ENCODE peak calls at places on chromosomes 12 and 14, in five cellular contexts. B is fibroblast of pulmonary artery, O is GM10248, H is stomach, Z is left lung. Y is an unnamed sample.

GRCh38 chr12:42691991-42692557 is 102.5 kb upstream of the PRICKLE1 start:
- DNase-seq in O (no peak), H (no peak), Z (no peak), B (no peak), Y (no peak)

GRCh38 chr14:62956413-62956812 is 88.8 kb downstream of the KCNH5 start:
- DNase-seq in O (no peak), H (no peak), B (no peak), Z (no peak), Y (no peak)

GRCh38 chr12:1575799-1576401 is 18.5 kb downstream of the FBXL14 start:
- DNase-seq in H (no peak), Z (no peak), B (peak), O (no peak), Y (no peak)

GRCh38 chr12:64171715-64172114 is 50.4 kb downstream of the KICS2 start:
- DNase-seq in O (no peak), B (peak), H (no peak), Z (no peak), Y (no peak)

GRCh38 chr12:51009038-51009437 is 17.1 kb downstream of the SLC11A2 start:
- DNase-seq in O (peak), B (peak), Z (peak), H (peak), Y (no peak)

GRCh38 chr12:12408265-12408690 is 51.4 kb downstream of the BORCS5 start:
- DNase-seq in H (no peak), O (no peak), Z (no peak), B (no peak), Y (no peak)

GRCh38 chr12:31736472-31736871 is 7.7 kb upstream of the AMN1 start:
- DNase-seq in Z (no peak), H (no peak), O (no peak), B (peak), Y (no peak)

GRCh38 chr14:34722723-34723545 is 8.5 kb upstream of the CFL2 start:
- DNase-seq in B (peak), Z (no peak), H (peak), O (peak), Y (no peak)

GRCh38 chr14:59481407-59482119 is 2.6 kb downstream of the L3HYPDH start:
- DNase-seq in O (no peak), H (no peak), B (peak), Z (no peak), Y (no peak)

GRCh38 chr14:99774526-99775307 is 18.5 kb upstream of the EML1 start:
- DNase-seq in H (peak), O (no peak), B (peak), Z (no peak), Y (no peak)

GRCh38 chr12:64335886-64336466 is 54.6 kb downstream of the C12orf56 start:
- DNase-seq in Z (no peak), H (no peak), O (no peak), B (no peak), Y (no peak)

GRCh38 chr14:21528381-21529348 is 2.5 kb upstream of the SALL2 start:
- DNase-seq in H (no peak), Z (no peak), B (peak), O (no peak), Y (no peak)

GRCh38 chr12:132638541-132639408 is 20.2 kb downstream of the P2RX2 start:
- DNase-seq in H (no peak), Z (no peak), B (peak), O (peak), Y (no peak)

GRCh38 chr12:18262514-18262913 is 1.2 kb downstream of the PIK3C2G start:
- DNase-seq in O (no peak), H (no peak), Z (no peak), B (no peak), Y (no peak)

GRCh38 chr14:90109858-90110257 is 48.1 kb downstream of the KCNK13 start:
- DNase-seq in B (no peak), Z (no peak), O (no peak), H (no peak), Y (no peak)

GRCh38 chr12:120795441-120796178 is 70.0 kb downstream of the ACADS start:
- DNase-seq in Z (no peak), O (no peak), H (no peak), B (no peak), Y (no peak)

GRCh38 chr12:51683763-51684357 is 92.8 kb downstream of the SCN8A start:
- DNase-seq in H (peak), Z (no peak), B (peak), O (no peak), Y (no peak)

GRCh38 chr12:75892779-75893408 is 138.7 kb downstream of the PHLDA1 start:
- DNase-seq in H (no peak), O (no peak), Z (no peak), B (peak), Y (no peak)

GRCh38 chr12:2586159-2587035 is 208.4 kb upstream of the FKBP4 start:
- DNase-seq in Z (no peak), O (no peak), H (peak), B (no peak), Y (no peak)

GRCh38 chr12:131525795-131526508 is 184.9 kb upstream of the SFSWAP start:
- DNase-seq in O (no peak), H (no peak), B (no peak), Z (no peak), Y (peak)

GRCh38 chr14:32077081-32078029 is at the start of gene ARHGAP5:
- DNase-seq in O (peak), B (peak), Z (no peak), H (peak), Y (peak)

GRCh38 chr12:20175704-20176388 is 192.5 kb upstream of the PDE3A start:
- DNase-seq in O (no peak), B (no peak), Z (no peak), H (no peak), Y (no peak)

GRCh38 chr14:100336618-100337530 is 13.7 kb downstream of the SLC25A47 start:
- DNase-seq in H (peak), B (no peak), O (peak), Z (no peak), Y (no peak)

GRCh38 chr12:8466171-8466692 is 10.5 kb downstream of the CLEC6A start:
- DNase-seq in H (no peak), B (no peak), Z (no peak), O (no peak), Y (no peak)

GRCh38 chr14:51398898-51399297 is 158.9 kb downstream of the TMX1 start:
- DNase-seq in B (peak), O (no peak), Z (no peak), H (no peak), Y (no peak)

GRCh38 chr12:109934026-109934425 is 34.0 kb downstream of the TCHP start:
- DNase-seq in Z (no peak), B (no peak), O (no peak), H (no peak), Y (no peak)

GRCh38 chr12:90490355-90490754 is 464.6 kb downstream of the CCER1 start:
- DNase-seq in O (no peak), B (no peak), Z (no peak), H (no peak), Y (no peak)

GRCh38 chr12:61991663-61992062 is 268.5 kb upstream of the USP15 start:
- DNase-seq in B (no peak), O (no peak), H (no peak), Z (no peak), Y (no peak)

GRCh38 chr14:58131386-58131785 is 20.6 kb downstream of the ARMH4 start:
- DNase-seq in O (no peak), H (no peak), B (peak), Z (no peak), Y (no peak)

GRCh38 chr14:74579447-74580274 is 32.4 kb downstream of the LTBP2 start:
- DNase-seq in Z (no peak), O (no peak), B (peak), H (no peak), Y (no peak)

GRCh38 chr14:24849471-24849870 is 200.5 kb downstream of the STXBP6 start:
- DNase-seq in H (no peak), B (peak), Z (no peak), O (no peak), Y (no peak)

GRCh38 chr14:91220581-91221000 is 23.9 kb downstream of the GPR68 start:
- DNase-seq in B (no peak), Z (peak), O (no peak), H (no peak), Y (no peak)

GRCh38 chr12:103313894-103314293 is 181.9 kb downstream of the C12orf42 start:
- DNase-seq in B (no peak), O (peak), H (no peak), Z (no peak), Y (no peak)

GRCh38 chr12:27975222-27976136 is 2.9 kb upstream of the PTHLH start:
- DNase-seq in B (peak), O (no peak), H (no peak), Z (no peak), Y (no peak)

GRCh38 chr14:37903561-37904191 is 304.0 kb upstream of the SSTR1 start:
- DNase-seq in B (peak), H (no peak), Z (no peak), O (peak), Y (no peak)

GRCh38 chr12:112795582-112795981 is 4.0 kb downstream of the RPH3A start:
- DNase-seq in H (no peak), Z (no peak), B (no peak), O (no peak), Y (no peak)

GRCh38 chr12:112792743-112793142 is 1.2 kb downstream of the RPH3A start:
- DNase-seq in H (no peak), Z (no peak), O (no peak), B (no peak), Y (no peak)

GRCh38 chr12:112794721-112795486 is 3.4 kb downstream of the RPH3A start:
- DNase-seq in Z (no peak), B (no peak), O (no peak), H (no peak), Y (no peak)

GRCh38 chr12:112796067-112796466 is 4.5 kb downstream of the RPH3A start:
- DNase-seq in H (no peak), O (no peak), B (no peak), Z (no peak), Y (no peak)

DNA sequence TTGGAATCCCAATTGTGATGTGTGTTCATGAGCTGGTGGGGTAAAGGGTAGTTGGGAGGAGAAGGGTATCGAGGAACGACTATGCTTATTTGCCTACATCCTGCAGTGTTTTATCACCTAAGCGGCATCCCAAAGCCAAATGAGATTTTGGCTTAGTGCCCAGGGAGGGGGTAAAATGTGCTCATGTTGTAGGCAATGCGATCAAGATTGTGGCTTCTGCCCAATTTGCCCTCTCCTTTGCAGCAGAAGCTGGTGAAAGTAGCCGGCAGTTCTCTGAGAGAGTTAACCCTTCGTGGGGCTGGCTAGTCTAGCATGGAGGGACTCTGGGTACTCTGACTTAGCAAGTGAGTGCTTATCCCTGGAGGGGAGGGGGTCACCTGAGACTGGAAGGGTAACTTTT is 758 bp downstream of the RPH3A start:
- DNase-seq in H (no peak), O (no peak), Z (no peak), B (no peak), Y (no peak)
- TF ChIP-seq CTCF in H (no peak), O (no peak), Z (no peak), B (no peak), Y (no peak)

GRCh38 chr12:126616441-126616840 is 1551.2 kb downstream of the AACS start:
- DNase-seq in O (no peak), B (no peak), H (no peak), Z (no peak), Y (no peak)

DNA sequence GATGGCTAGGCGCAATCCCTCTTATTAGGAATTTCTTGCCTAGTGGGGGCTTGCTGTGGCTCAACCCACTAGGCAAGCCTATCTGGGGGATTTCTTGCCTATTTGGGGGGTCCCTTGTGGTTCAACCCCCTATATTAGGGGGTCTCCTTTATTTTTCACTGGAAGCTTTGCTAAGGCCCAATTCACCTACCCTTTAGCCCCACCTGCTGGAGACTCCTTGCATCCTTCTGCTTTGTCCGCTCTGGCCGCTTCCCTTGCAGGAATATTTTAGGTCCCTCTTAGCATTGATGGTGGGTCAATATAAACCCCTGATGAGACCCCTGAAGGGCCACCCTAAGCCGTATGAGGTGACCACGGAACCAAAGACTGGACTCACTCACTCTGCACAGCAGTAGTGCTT is 1552.1 kb downstream of the AACS start:
- DNase-seq in B (peak), Z (no peak), H (no peak), O (no peak), Y (no peak)
- TF ChIP-seq CTCF in B (peak), Z (peak), H (no peak), O (no peak), Y (no peak)

GRCh38 chr12:15011162-15011561 is 38.3 kb downstream of the PDE6H start:
- DNase-seq in Z (no peak), O (no peak), H (no peak), B (no peak), Y (no peak)

GRCh38 chr12:15014708-15015107 is 41.9 kb downstream of the PDE6H start:
- DNase-seq in H (no peak), Z (no peak), B (no peak), O (no peak), Y (no peak)

GRCh38 chr12:15013634-15014169 is 40.9 kb downstream of the PDE6H start:
- DNase-seq in B (no peak), Z (no peak), H (no peak), O (no peak), Y (no peak)

DNA sequence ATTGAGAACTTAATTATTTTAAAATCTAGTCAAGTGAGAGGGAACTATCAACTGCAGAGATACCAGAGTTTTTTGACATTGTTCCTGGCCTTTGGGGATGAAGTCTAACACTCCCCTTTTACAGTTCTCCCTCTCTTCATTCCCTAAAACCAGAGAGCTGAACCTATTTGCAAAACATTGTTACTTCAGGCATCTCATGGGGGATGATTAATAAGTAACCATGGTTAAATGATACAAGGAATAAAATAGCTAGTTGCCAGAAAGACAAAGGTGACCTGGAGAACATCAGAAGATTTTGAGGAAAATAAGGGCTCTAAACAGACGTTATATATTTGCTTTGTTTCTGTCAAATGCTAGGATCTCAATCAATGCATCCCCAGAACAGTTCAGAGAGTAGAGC is 42.3 kb downstream of the PDE6H start:
- DNase-seq in O (no peak), B (no peak), H (no peak), Z (no peak), Y (no peak)
- TF ChIP-seq CTCF in O (no peak), B (no peak), H (no peak), Z (no peak), Y (no peak)

DNA sequence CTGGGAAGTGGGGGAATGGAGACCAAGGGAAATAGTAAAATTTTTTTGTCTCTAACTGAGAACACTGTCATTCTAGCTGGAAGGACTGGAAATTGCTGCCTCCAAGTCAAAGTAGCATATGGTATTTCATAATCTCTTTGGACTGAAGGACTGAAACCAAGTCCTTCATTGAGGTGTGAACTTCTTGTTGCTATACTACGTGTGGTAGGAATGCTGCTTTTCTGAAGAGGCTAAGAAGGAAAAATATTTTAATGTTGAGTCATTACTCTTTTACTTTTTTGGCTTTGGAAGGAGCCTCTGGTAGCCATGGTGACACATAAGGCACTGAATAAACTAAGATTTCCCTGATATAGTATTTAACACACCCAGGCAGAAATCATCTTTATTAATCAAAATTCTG is 465.4 kb downstream of the NPAS3 start:
- DNase-seq in B (peak), Z (no peak), O (no peak), H (no peak), Y (no peak)
- TF ChIP-seq CTCF in B (peak), Z (no peak), O (no peak), H (no peak), Y (peak)

DNA sequence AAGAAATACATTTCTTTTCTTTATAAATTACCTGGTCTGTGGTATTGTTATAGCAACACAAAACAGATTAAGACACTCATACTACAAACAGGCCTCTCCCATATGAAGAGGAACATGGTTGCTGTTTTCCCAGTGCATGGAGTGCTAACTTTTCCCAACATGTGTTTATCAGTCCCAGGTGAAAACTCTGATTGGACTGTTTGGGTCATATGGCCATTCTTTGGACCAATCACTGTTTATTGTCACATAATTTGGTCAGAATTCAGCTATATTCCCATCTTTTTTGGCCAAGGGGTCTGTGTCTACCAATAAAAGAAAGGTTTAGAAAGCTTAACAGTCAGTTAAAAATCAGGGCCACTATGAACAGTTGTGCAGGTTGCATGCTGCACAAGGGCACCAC is 35.4 kb upstream of the CCDC60 start:
- DNase-seq in H (no peak), O (no peak), Z (no peak), B (no peak), Y (no peak)
- TF ChIP-seq CTCF in H (no peak), O (no peak), Z (no peak), B (no peak), Y (no peak)

DNA sequence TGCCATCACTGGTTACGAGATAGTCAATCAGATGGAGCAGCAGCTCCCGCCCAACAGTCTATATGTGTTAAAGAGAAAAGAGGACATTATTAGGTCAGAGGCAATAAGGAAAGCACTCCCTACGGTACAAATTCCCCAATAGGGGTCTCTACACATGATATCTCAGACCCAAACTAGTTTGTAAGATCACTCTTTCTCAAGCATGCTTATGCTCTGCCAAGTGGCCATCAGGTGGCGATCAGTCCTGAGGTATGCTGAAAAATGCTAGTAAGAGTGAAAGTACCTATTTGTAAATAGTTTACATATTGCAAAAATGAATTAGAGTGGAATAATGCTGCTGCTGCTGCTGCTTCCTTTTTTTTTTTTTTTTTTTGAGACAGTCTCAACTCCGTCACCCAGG is 61.1 kb downstream of the CPM start:
- DNase-seq in O (peak), H (no peak), B (peak), Z (no peak), Y (peak)
- TF ChIP-seq CTCF in O (peak), H (no peak), B (peak), Z (no peak), Y (peak)

GRCh38 chr12:54138219-54138618 is 50.6 kb downstream of the SMUG1 start:
- DNase-seq in Z (no peak), B (no peak), H (no peak), O (no peak), Y (no peak)

GRCh38 chr12:54134850-54135249 is 53.9 kb downstream of the SMUG1 start:
- DNase-seq in Z (no peak), H (no peak), O (no peak), B (no peak), Y (no peak)

GRCh38 chr12:54135621-54136027 is 53.2 kb downstream of the SMUG1 start:
- DNase-seq in H (peak), Z (no peak), B (no peak), O (no peak), Y (no peak)

GRCh38 chr12:54139030-54139429 is 49.8 kb downstream of the SMUG1 start:
- DNase-seq in O (no peak), H (no peak), Z (no peak), B (no peak), Y (no peak)

GRCh38 chr12:54136844-54137580 is 51.8 kb downstream of the SMUG1 start:
- DNase-seq in B (no peak), H (no peak), O (no peak), Z (no peak), Y (no peak)
- TF ChIP-seq CTCF in B (no peak), H (no peak), O (no peak), Z (no peak), Y (no peak)

GRCh38 chr12:124370384-124370783 is 75.5 kb downstream of the RFLNA start:
- DNase-seq in H (no peak), O (no peak), B (no peak), Z (no peak), Y (no peak)

GRCh38 chr12:124370851-124371250 is 76.0 kb downstream of the RFLNA start:
- DNase-seq in O (no peak), H (no peak), Z (no peak), B (no peak), Y (no peak)

GRCh38 chr12:124368421-124369032 is 73.6 kb downstream of the RFLNA start:
- DNase-seq in O (no peak), H (no peak), B (no peak), Z (no peak), Y (no peak)

GRCh38 chr12:124369901-124370378 is 75.0 kb downstream of the RFLNA start:
- DNase-seq in B (no peak), O (no peak), Z (no peak), H (no peak), Y (no peak)

GRCh38 chr12:124369055-124369900 is 74.4 kb downstream of the RFLNA start:
- DNase-seq in Z (peak), B (peak), H (peak), O (no peak), Y (peak)
- TF ChIP-seq CTCF in Z (peak), B (peak), H (peak), O (no peak), Y (peak)

Y was measured in osteocyte.